ENCODE peak calls at places on chromosomes 7 and 10, in five cellular contexts. E, J, W, K and H are unnamed samples.

GRCh38 chr7:138097064-138097741 is 20.9 kb downstream of the AKR1D1 start:
- DNase-seq in E (peak), J (peak), W (peak), K (peak), H (peak)

GRCh38 chr7:17916786-17917185 is 23.5 kb downstream of the SNX13 start:
- DNase-seq in E (no peak), J (no peak), W (no peak), K (no peak), H (no peak)

GRCh38 chr7:129612112-129613015 is 844 bp downstream of the NRF1 start:
- DNase-seq in E (peak), J (peak), W (peak), K (no peak), H (no peak)

GRCh38 chr7:87220734-87221215 is 1.2 kb upstream of the TMEM243 start:
- DNase-seq in E (no peak), J (peak), W (no peak), K (no peak), H (no peak)

GRCh38 chr7:44511863-44512468 is 21.5 kb upstream of the NUDCD3 start:
- DNase-seq in E (no peak), J (no peak), W (no peak), K (no peak), H (no peak)

GRCh38 chr7:108222236-108222892 is 92.2 kb upstream of the LAMB4 start:
- DNase-seq in E (no peak), J (peak), W (peak), K (peak), H (no peak)

GRCh38 chr10:131891929-131892816 is 8.6 kb upstream of the PPP2R2D start:
- DNase-seq in E (no peak), J (no peak), W (no peak), K (peak), H (no peak)

GRCh38 chr7:99540542-99540941 is 11.4 kb downstream of the FAM200A start:
- DNase-seq in E (no peak), J (no peak), W (no peak), K (no peak), H (no peak)

GRCh38 chr7:151592868-151593486 is 73.3 kb upstream of the RHEB start:
- DNase-seq in E (peak), J (no peak), W (peak), K (no peak), H (peak)

GRCh38 chr7:26681819-26682418 is 182.5 kb downstream of the SKAP2 start:
- DNase-seq in E (no peak), J (no peak), W (peak), K (no peak), H (no peak)

GRCh38 chr7:120404042-120404441 is 131.1 kb downstream of the KCND2 start:
- DNase-seq in E (no peak), J (no peak), W (no peak), K (no peak), H (no peak)

GRCh38 chr7:73509463-73509862 is 12.6 kb downstream of the BAZ1B start:
- DNase-seq in E (no peak), J (no peak), W (no peak), K (no peak), H (no peak)

GRCh38 chr7:13179011-13179574 is 491.7 kb downstream of the ARL4A start:
- DNase-seq in E (no peak), J (no peak), W (peak), K (peak), H (no peak)

GRCh38 chr10:118501637-118502440 is 93.6 kb downstream of the PRLHR start:
- DNase-seq in E (peak), J (no peak), W (no peak), K (no peak), H (no peak)

GRCh38 chr7:1355568-1356340 is 103.5 kb downstream of the MICALL2 start:
- DNase-seq in E (no peak), J (peak), W (no peak), K (no peak), H (no peak)

GRCh38 chr7:143882020-143882610 is 19.9 kb downstream of the TCAF1 start:
- DNase-seq in E (no peak), J (peak), W (peak), K (peak), H (no peak)

GRCh38 chr10:501596-501995 is 187.9 kb downstream of the DIP2C start:
- DNase-seq in E (no peak), J (no peak), W (no peak), K (no peak), H (no peak)

GRCh38 chr7:116829493-116829892 is 32.9 kb upstream of the CAPZA2 start:
- DNase-seq in E (no peak), J (no peak), W (no peak), K (no peak), H (no peak)

GRCh38 chr7:41431671-41432070 is 271.2 kb downstream of the INHBA start:
- DNase-seq in E (no peak), J (no peak), W (no peak), K (no peak), H (no peak)

GRCh38 chr7:41437257-41438196 is 265.4 kb downstream of the INHBA start:
- DNase-seq in E (no peak), J (no peak), W (no peak), K (no peak), H (peak)

GRCh38 chr7:41438919-41439882 is 263.7 kb downstream of the INHBA start:
- DNase-seq in E (no peak), J (no peak), W (no peak), K (no peak), H (no peak)

GRCh38 chr7:41436139-41436538 is 266.8 kb downstream of the INHBA start:
- DNase-seq in E (no peak), J (no peak), W (no peak), K (no peak), H (no peak)
- TF ChIP-seq MAX in E (no peak), J (no peak), W (no peak), K (no peak), H (no peak)

GRCh38 chr10:99346247-99346646 is 17.1 kb downstream of the CNNM1 start:
- DNase-seq in E (no peak), J (no peak), W (no peak), K (no peak), H (no peak)
- TF ChIP-seq MAX in E (no peak), J (no peak), W (no peak), K (no peak), H (no peak)

DNA sequence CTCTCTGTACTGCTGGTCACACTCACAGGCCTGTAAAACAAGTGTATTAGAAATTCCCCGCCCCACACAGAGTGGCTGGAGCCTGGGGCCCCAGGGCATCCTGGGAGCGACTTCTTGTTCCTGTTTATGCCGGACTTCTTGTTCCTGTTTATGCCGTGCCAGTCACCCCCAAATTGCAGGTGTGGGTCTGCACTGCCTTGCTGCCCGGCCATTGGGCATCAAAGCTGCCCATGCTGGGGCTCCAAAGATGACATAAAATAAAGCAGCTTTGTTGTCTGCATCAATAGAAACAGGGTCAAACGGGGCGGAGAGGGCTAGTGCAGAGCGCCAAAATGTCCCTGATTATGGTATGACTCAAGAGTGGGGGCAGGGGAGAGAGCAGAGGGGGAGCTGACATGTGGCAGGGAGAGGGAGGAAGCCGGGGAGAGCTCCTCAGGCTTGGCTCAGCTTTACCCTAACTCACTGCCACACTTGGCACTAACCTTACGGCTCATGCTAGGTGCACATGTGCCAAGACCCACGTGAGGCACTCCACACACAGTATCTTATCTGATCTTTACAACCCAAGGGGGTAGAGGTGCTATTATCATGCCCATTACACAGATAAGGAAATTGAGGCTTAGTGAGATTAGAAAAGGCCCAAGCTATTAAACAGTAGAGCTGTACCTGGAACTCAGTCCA is 98.4 kb downstream of the PIP4K2A start:
- DNase-seq in E (no peak), J (no peak), W (no peak), K (peak), H (no peak)
- TF ChIP-seq MAX in E (no peak), J (no peak), W (no peak), K (peak), H (peak)

GRCh38 chr10:13745271-13745670 is 158.5 kb downstream of the PRPF18 start:
- DNase-seq in E (no peak), J (no peak), W (no peak), K (no peak), H (no peak)

GRCh38 chr10:13751191-13751764 is 164.5 kb downstream of the PRPF18 start:
- DNase-seq in E (no peak), J (no peak), W (no peak), K (no peak), H (no peak)

DNA sequence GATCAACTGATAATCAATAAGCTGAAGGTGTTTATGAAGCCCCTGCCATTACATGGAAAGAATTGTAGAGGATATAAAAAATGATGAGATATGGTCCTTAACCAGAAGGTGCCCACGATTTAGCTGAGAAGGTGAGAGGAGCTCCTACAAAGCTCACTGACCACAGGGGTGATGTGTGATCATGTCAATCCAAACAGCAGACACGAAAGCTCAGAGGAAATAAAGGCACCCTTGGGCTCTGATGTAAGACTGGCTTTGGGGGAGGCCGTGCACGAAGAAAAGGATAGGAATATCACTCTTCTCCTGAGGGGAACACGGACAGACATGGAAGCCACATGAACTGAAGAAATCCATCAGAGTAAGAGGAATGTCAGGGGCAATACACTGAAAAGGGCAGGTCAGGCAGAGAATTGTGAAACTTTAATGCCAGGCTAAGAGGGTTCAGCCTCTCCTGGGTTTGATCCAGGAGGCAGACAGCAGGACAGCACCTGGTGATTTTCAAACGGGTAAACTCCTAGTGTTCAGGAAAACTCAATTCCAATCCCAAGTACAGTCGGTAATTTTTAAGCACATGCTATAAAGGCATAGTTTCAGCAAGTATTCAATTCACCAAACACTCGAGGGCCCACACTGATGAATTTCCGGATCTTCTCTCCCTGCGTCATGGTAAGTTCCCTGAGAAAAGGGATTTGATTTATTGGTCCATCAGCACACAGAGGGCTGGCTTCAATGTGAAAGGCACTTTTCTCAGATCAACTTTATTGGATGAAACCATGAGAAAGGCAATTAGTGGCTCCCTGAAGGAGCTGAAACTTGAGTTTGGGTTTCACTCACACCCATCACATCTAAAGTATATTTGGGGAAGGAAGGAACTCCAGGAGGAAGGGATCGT is 163.8 kb downstream of the PRPF18 start:
- DNase-seq in E (no peak), J (no peak), W (no peak), K (no peak), H (no peak)
- TF ChIP-seq MAX in E (no peak), J (no peak), W (no peak), K (no peak), H (no peak)